ENCODE peak calls at places on chromosomes 2 and 18, in six cellular contexts. N, Y, D, H, U and P are unnamed samples. For H3K9me3, the result is how much of the 10 kb centered on the place peaks cover.

GRCh38 chr2:209878701-209879100 is 107.1 kb downstream of the UNC80 start:
- DNase-seq in Y (no peak), N (no peak), D (no peak), H (no peak), U (no peak), P (no peak)

GRCh38 chr2:166234112-166234846 is 106.5 kb upstream of the SCN1A start:
- DNase-seq in Y (no peak), D (no peak), U (no peak), N (no peak), H (no peak), P (no peak)

GRCh38 chr2:236910966-236911495 is 174.7 kb upstream of the COPS8 start:
- DNase-seq in U (no peak), D (no peak), Y (no peak), H (no peak), N (no peak), P (no peak)

GRCh38 chr2:8633735-8634313 is 48.0 kb upstream of the ID2 start:
- DNase-seq in H (no peak), N (no peak), D (peak), Y (no peak), U (no peak), P (peak)

GRCh38 chr18:13611616-13612110 is 114.7 kb downstream of the FAM210A start:
- DNase-seq in N (peak), U (no peak), Y (peak), D (peak), H (no peak), P (no peak)

GRCh38 chr2:85501244-85501643 is 37.7 kb upstream of the MAT2A start:
- DNase-seq in N (no peak), U (no peak), D (no peak), H (no peak), Y (no peak), P (no peak)

GRCh38 chr2:235642446-235643107 is 148.7 kb downstream of the AGAP1 start:
- DNase-seq in Y (no peak), N (no peak), D (no peak), H (no peak), U (no peak), P (no peak)

GRCh38 chr2:44441200-44441599 is 79.5 kb downstream of the CAMKMT start:
- DNase-seq in Y (no peak), U (no peak), H (no peak), N (no peak), D (no peak), P (no peak)

GRCh38 chr2:84807063-84807485 is 73.8 kb downstream of the TRABD2A start:
- DNase-seq in Y (no peak), H (no peak), D (no peak), U (peak), N (no peak), P (no peak)

GRCh38 chr2:148519013-148519412 is 125.5 kb upstream of the EPC2 start:
- DNase-seq in U (no peak), N (no peak), H (no peak), Y (no peak), D (no peak), P (no peak)

GRCh38 chr2:53740170-53740569 is 27.4 kb upstream of the CHAC2 start:
- DNase-seq in U (no peak), D (no peak), Y (no peak), H (peak), N (no peak), P (no peak)

GRCh38 chr2:218010838-218011616 is 8.2 kb upstream of the TNS1 start:
- DNase-seq in U (no peak), Y (peak), D (no peak), H (no peak), N (no peak), P (no peak)

GRCh38 chr18:68596016-68596415 is 118.9 kb downstream of the TMX3 start:
- DNase-seq in N (no peak), D (no peak), H (no peak), U (no peak), Y (no peak), P (no peak)

GRCh38 chr2:196651387-196652094 is 12.0 kb downstream of the CCDC150 start:
- DNase-seq in N (no peak), U (no peak), D (no peak), H (no peak), Y (no peak), P (no peak)
- H3K9me3 ChIP-seq in N (under half), U (under half), D (half or more), H (half or more), Y (under half), P (under half)

DNA sequence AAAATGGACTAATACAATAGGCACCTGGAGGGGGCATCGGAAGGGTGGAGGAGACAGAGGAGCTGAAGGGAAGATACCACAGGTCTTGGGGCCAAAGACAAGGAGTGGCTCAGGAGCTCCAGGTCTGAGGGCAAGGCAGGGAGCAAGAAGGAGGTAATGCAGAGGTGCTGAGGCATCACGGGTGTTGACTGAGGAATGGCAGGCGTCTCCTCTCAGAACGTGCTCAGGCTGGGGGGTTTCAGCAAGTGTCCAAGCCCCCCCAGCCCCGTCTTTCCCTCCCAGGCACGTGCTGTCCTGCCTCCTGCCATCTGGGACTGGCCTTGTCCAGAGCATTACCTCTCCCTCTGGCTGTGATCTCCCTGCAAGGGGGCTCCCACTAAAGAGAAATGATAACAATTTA is 265.4 kb downstream of the DCDC2C start:
- DNase-seq in Y (no peak), H (no peak), N (no peak), U (no peak), D (no peak), P (no peak)
- H3K9me3 ChIP-seq in Y (under half), H (under half), N (under half), U (under half), D (under half), P (under half)

GRCh38 chr2:229230215-229230614 is 40.9 kb downstream of the PID1 start:
- DNase-seq in Y (no peak), H (no peak), U (no peak), D (no peak), N (no peak), P (no peak)
- H3K9me3 ChIP-seq in Y (under half), H (under half), U (under half), D (under half), N (under half), P (under half)

GRCh38 chr2:128525653-128526052 is 207.0 kb upstream of the HS6ST1 start:
- DNase-seq in D (no peak), U (no peak), N (no peak), H (no peak), Y (no peak), P (no peak)

GRCh38 chr2:128526455-128526976 is 207.8 kb upstream of the HS6ST1 start:
- DNase-seq in Y (no peak), N (no peak), H (no peak), U (no peak), D (no peak), P (no peak)

GRCh38 chr2:128531856-128532255 is 213.2 kb upstream of the HS6ST1 start:
- DNase-seq in U (no peak), H (no peak), Y (no peak), D (no peak), N (no peak), P (no peak)

GRCh38 chr2:128530025-128530573 is 211.4 kb upstream of the HS6ST1 start:
- DNase-seq in H (no peak), Y (no peak), U (no peak), D (no peak), N (no peak), P (no peak)

GRCh38 chr2:128528133-128528532 is 209.5 kb upstream of the HS6ST1 start:
- DNase-seq in D (no peak), N (no peak), Y (no peak), H (no peak), U (no peak), P (no peak)
- H3K9me3 ChIP-seq in D (under half), N (under half), Y (under half), H (under half), U (under half), P (under half)

DNA sequence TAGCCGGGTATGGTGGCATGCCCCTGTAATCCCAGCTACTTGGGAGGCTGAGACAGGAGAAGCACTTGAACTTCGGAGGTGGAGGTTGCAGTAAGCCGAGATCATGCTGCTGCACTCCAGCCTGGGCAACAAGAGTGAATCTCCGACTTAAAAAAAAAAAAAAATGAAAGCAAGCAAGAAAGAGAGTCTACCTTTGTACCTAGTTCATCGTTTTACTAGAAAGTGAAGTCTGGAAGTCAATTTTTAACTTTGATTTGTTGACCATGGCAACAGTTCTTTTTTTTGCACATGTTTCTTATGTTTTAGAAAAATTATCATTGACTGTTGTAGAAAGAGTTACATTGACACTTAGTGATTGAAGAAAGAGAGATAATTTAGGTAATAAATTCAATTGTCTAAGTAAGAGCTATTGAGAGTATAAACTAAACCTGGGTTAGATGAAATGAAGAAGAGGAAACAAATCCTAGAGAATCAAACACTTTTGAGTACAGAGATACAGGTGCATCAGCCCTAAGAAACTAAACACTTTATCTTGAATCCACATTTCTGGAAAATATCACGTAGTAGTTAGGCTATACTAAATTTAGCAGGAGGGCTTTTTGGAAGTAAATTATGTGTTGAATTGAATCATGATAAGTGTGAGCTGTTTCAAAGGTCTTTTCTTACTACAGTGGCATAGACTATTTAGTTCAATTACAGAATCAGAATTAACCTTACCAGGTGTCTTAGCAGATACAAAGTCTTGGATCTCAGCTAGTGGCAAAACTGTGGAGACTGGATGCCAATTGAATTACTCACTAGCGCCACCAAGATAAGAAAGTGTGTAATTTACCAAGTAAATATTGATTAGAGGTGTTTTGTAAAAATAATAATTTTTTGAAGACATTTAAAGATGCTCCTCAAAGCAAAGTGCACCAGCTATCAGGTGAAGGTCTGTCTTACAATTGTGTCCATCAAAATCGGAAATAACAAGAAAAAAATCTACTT is 303.4 kb upstream of the NRXN1 start:
- DNase-seq in U (no peak), Y (no peak), N (no peak), H (no peak), D (no peak), P (no peak)
- H3K9me3 ChIP-seq in U (under half), Y (under half), N (under half), H (under half), D (under half), P (under half)

GRCh38 chr2:170917957-170918356 is 11.1 kb upstream of the GORASP2 start:
- DNase-seq in H (no peak), D (no peak), Y (no peak), U (no peak), N (no peak), P (no peak)
- H3K9me3 ChIP-seq in H (half or more), D (half or more), Y (under half), U (under half), N (under half), P (under half)

DNA sequence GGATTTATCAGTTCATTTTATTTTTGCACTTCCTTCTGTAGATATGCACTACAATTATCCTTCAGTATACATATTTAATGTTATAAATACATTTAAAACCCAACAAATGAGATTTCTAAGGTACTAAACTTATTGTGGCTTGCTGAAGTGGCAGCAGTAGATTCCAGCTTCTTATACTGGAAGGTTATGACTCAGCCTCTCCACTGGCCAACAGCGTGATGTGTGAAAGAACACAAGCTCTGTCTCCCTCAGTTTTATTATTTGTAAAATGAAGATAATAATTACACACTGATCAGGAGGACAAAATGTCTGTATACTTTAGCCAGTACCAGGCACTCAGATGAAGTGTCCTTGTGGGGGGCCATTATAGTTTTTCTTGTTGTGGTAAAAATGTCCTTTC is 1147.1 kb downstream of the CNTNAP5 start:
- DNase-seq in N (no peak), U (no peak), H (no peak), Y (no peak), D (no peak), P (no peak)
- H3K9me3 ChIP-seq in N (under half), U (under half), H (under half), Y (under half), D (under half), P (under half)

DNA sequence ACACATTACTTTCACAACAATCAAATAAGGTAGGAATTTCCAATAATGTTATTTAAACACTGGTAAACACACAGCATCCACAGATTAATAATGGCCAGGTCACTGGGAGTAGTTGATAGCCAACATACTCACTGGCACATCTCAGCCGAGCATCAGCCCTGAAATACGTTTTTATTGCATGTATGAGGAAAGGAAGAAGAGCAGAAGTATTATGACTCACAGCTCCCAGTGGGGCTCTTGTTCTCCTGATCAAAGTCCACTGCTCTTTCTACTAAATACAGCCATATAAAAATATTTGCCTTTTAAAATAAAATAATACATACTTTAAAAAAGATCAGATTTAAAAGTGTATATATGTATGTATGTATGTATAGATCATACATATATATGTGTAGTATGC is 999.6 kb downstream of the SUCLG1 start:
- DNase-seq in N (no peak), H (no peak), D (no peak), Y (no peak), U (no peak), P (no peak)
- H3K9me3 ChIP-seq in N (under half), H (under half), D (under half), Y (under half), U (under half), P (under half)